ENCODE peak calls at places on chromosome 12, in five cellular contexts. K is adrenal gland, Y is esophagus muscularis mucosa, H is tibial nerve, G is Panc1. Q is an unnamed sample.

GRCh38 chr12:271165-271564 is 8.5 kb upstream of the SLC6A13 start:
- DNase-seq in K (no peak), Y (no peak), H (no peak), G (no peak), Q (no peak)

GRCh38 chr12:50248883-50249282 is 34.4 kb downstream of the LIMA1 start:
- DNase-seq in K (peak; percentile 35), Y (no peak), H (no peak), G (no peak), Q (no peak)

GRCh38 chr12:82527165-82527780 is 159.4 kb upstream of the TMTC2 start:
- DNase-seq in K (peak; percentile 52), Y (no peak), H (peak; percentile 50), G (peak; percentile 30), Q (no peak)

GRCh38 chr12:12722351-12723146 is 5.4 kb downstream of the CDKN1B start:
- DNase-seq in K (no peak), Y (no peak), H (no peak), G (no peak), Q (no peak)

GRCh38 chr12:53969588-53970259 is 3.2 kb upstream of the HOXC11 start:
- DNase-seq in K (no peak), Y (no peak), H (no peak), G (no peak), Q (no peak)

GRCh38 chr12:54173066-54173726 is 15.6 kb downstream of the SMUG1 start:
- DNase-seq in K (peak; percentile 39), Y (no peak), H (peak; percentile 6), G (no peak), Q (peak; percentile 50)

GRCh38 chr12:93363854-93364297 is 13.8 kb upstream of the NUDT4 start:
- DNase-seq in K (no peak), Y (no peak), H (no peak), G (no peak), Q (no peak)

GRCh38 chr12:56718167-56718566 is 6.9 kb downstream of the NACA start:
- DNase-seq in K (no peak), Y (no peak), H (no peak), G (no peak), Q (no peak)

GRCh38 chr12:1496162-1496925 is 98.0 kb downstream of the FBXL14 start:
- DNase-seq in K (no peak), Y (no peak), H (no peak), G (no peak), Q (no peak)

GRCh38 chr12:101612162-101612916 is 17.6 kb downstream of the MYBPC1 start:
- DNase-seq in K (no peak), Y (no peak), H (no peak), G (no peak), Q (no peak)

GRCh38 chr12:13959131-13959734 is 22.2 kb downstream of the GRIN2B start:
- DNase-seq in K (no peak), Y (peak; percentile 78), H (no peak), G (no peak), Q (no peak)

GRCh38 chr12:88206636-88207035 is 64.5 kb downstream of the TMTC3 start:
- DNase-seq in K (no peak), Y (no peak), H (peak; percentile 60), G (no peak), Q (no peak)

GRCh38 chr12:100170313-100170858 is 27.7 kb upstream of the BLTP3B start:
- DNase-seq in K (no peak), Y (no peak), H (no peak), G (no peak), Q (no peak)
- TF ChIP-seq CTCF in K (no peak), Y (no peak), H (no peak), G (no peak), Q (no peak)

DNA sequence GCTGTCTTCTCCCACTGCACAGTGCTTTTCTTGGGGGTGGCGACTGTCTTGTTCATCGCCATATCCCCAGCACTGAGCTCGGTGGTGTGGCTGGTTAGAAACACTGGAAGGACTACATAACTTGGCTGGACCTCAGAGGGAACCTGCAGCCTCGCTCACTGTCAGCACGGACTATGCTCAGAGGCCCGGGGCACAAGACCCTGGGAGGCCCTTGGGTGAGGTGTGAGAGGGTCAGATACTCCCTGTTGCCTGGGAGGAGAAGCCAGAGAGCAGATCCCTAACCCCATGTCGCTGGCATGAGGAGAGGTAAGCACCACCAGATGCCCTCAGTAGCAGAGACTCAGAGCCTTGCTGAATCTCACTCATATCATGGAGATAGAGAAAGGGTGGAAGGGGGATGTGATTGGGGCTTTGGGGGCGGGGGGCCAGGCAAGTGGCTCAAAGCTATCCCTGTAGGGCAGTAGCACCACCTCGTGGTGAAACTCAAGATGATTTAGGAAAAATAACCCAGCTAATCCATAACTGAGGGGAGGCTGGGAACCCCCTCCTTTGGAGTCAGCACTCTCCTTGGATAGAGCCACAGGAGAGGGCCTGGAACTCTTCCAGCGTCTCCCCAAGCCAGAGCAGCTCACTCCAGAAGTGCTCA is 18.7 kb upstream of the HDAC7 start:
- DNase-seq in K (peak; percentile 64), Y (no peak), H (peak; percentile 62), G (no peak), Q (no peak)
- TF ChIP-seq CTCF in K (peak; percentile 71), Y (peak; percentile 71), H (peak; percentile 46), G (peak; percentile 80), Q (peak; percentile 47)

GRCh38 chr12:5155866-5156265 is 112.2 kb downstream of the KCNA5 start:
- DNase-seq in K (no peak), Y (no peak), H (no peak), G (no peak), Q (no peak)

GRCh38 chr12:5148880-5149279 is 105.2 kb downstream of the KCNA5 start:
- DNase-seq in K (no peak), Y (no peak), H (no peak), G (no peak), Q (no peak)

DNA sequence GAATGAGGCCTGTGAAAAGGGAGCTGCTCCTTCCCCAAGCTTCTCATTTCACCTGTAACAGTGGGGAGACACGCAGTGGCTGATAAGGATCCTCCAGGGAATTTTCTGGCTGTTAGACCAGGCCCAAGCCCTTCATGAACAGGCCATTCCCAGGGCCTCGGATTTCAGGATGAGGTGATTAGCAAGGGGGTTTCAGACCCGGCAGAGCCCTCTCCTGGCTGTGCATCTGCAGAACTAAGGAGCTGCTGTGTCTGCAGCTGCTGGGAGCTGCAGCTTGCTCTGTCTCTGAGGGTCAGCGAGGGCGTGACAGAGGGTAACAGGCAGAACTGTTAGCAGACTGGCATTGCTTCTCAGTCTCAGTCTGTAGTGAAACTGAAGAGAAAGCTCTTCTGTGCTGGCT is 110.4 kb downstream of the KCNA5 start:
- DNase-seq in K (no peak), Y (no peak), H (no peak), G (no peak), Q (no peak)
- TF ChIP-seq CTCF in K (no peak), Y (no peak), H (no peak), G (no peak), Q (no peak)

GRCh38 chr12:124740691-124741137 is 123.0 kb downstream of the SCARB1 start:
- DNase-seq in K (peak; percentile 79), Y (no peak), H (no peak), G (no peak), Q (no peak)

GRCh38 chr12:124742702-124743101 is 121.0 kb downstream of the SCARB1 start:
- DNase-seq in K (no peak), Y (no peak), H (no peak), G (no peak), Q (no peak)

GRCh38 chr12:124741211-124741610 is 122.5 kb downstream of the SCARB1 start:
- DNase-seq in K (no peak), Y (no peak), H (no peak), G (no peak), Q (no peak)

GRCh38 chr12:124743479-124744272 is 120.0 kb downstream of the SCARB1 start:
- DNase-seq in K (peak; percentile 52), Y (no peak), H (no peak), G (no peak), Q (no peak)

DNA sequence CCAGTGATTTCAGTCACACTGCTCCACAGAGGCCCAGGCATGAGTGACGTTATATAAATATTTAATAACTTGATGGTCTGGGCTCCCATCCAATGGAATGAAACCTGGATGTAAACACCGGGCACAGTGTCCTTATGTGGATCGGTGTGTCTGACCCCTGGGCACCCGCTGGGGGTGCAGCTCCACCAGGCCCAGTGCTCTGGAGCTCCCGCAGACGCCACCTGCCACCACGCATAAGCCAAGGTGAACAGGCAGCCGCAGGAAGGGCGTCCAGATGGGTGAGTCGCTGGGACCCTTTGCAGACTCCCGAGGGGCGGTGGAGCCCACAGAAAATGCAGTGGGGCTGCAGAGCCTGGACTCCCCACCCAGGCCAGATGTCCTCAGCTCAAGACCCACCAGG is 121.6 kb downstream of the SCARB1 start:
- DNase-seq in K (no peak), Y (no peak), H (no peak), G (no peak), Q (no peak)
- TF ChIP-seq CTCF in K (no peak), Y (peak; percentile 16), H (no peak), G (no peak), Q (no peak)

DNA sequence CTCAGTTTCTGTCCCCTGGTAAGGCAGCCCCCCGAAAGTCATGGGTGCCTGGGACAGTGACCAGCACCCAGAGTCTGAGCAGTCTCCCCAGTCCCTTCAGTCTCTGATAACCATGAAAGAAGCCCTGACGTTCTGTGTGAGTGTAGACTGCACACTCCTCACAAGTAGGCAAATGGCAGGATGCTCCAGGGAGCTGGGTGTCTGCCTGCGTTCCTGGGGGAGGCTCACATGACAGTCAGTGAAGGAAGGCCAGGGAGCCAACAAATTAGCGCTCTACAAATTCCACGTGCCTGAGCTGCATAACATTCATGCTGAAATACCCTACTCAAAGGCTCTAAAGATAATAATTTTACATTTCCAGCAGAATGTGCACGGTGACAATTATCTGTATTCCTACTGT is 56.3 kb downstream of the ASCL1 start:
- DNase-seq in K (no peak), Y (no peak), H (no peak), G (no peak), Q (no peak)
- TF ChIP-seq CTCF in K (no peak), Y (no peak), H (no peak), G (no peak), Q (no peak)

GRCh38 chr12:70842136-70842535 is 78.4 kb downstream of the PTPRR start:
- DNase-seq in K (no peak), Y (no peak), H (no peak), G (no peak), Q (no peak)

GRCh38 chr12:70840966-70841365 is 79.6 kb downstream of the PTPRR start:
- DNase-seq in K (no peak), Y (no peak), H (no peak), G (no peak), Q (no peak)

GRCh38 chr12:70837026-70837425 is 83.5 kb downstream of the PTPRR start:
- DNase-seq in K (no peak), Y (no peak), H (no peak), G (no peak), Q (no peak)

GRCh38 chr12:70842942-70843341 is 77.6 kb downstream of the PTPRR start:
- DNase-seq in K (no peak), Y (no peak), H (no peak), G (no peak), Q (no peak)

DNA sequence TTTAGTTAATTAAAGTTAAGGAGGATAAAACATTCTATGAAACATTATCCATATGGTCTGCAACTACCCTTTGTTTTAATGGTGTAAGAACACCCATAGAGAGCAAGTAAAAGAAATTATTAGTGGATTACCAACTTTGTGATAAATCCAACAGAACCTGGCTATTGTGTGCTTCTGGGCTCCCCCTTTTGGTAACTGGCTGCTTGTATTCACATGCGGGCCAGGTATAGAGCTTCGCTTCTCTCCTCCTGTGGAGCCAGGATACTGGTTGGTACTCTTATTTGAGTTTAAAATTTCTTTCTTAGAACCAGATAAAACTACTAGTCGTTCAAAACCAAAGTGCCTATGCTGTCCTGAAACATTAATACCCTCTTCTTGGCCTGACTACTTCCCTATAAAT is 81.0 kb downstream of the PTPRR start:
- DNase-seq in K (no peak), Y (no peak), H (no peak), G (no peak), Q (no peak)
- TF ChIP-seq CTCF in K (no peak), Y (no peak), H (no peak), G (no peak), Q (no peak)

Q was measured in lower lobe of right lung.